ENCODE peak calls at places on chromosomes 11 and 22, in ten cellular contexts. J, Q, U, Z, C, Y, F, R, H and B are unnamed samples.

GRCh38 chr22:46596819-46597218 is 23.4 kb upstream of the GRAMD4 start:
- DNase-seq in J (no peak), F (no peak), C (no peak), Q (no peak), H (no peak), R (no peak), Y (peak; percentile 70), Z (no peak), U (no peak), B (no peak)

GRCh38 chr11:122633219-122633829 is 22.2 kb upstream of the UBASH3B start:
- DNase-seq in C (no peak), H (no peak), Q (peak; percentile 69), J (no peak), R (peak; percentile 51), U (peak; percentile 30), Y (peak; percentile 60), Z (peak; percentile 29), F (peak; percentile 38), B (peak; percentile 26)

GRCh38 chr11:84140386-84141169 is 854.4 kb upstream of the CCDC90B start:
- DNase-seq in Y (no peak), R (no peak), F (no peak), Z (no peak), U (no peak), Q (no peak), C (no peak), H (no peak), J (no peak), B (peak; percentile 78)

GRCh38 chr11:107561688-107562087 is 3.8 kb downstream of the ALKBH8 start:
- DNase-seq in Q (peak; percentile 45), U (no peak), C (no peak), H (no peak), Z (no peak), R (no peak), Y (no peak), F (no peak), J (no peak), B (no peak)

GRCh38 chr22:49687786-49688515 is 139.7 kb downstream of the BRD1 start:
- DNase-seq in J (no peak), F (no peak), U (no peak), Q (no peak), C (no peak), R (no peak), Z (no peak), Y (no peak), H (no peak), B (no peak)

GRCh38 chr11:64343740-64344133 is 3.7 kb downstream of the CCDC88B start:
- DNase-seq in R (peak; percentile 7), Z (no peak), F (peak; percentile 38), Y (no peak), Q (peak; percentile 48), H (no peak), C (no peak), U (no peak), J (no peak), B (no peak)

GRCh38 chr11:78220218-78221157 is 31.8 kb downstream of the USP35 start:
- DNase-seq in R (no peak), Z (no peak), C (no peak), H (no peak), U (no peak), Q (no peak), Y (no peak), J (no peak), F (no peak), B (no peak)

GRCh38 chr11:48384670-48385069 is 18.4 kb upstream of the OR4C5 start:
- DNase-seq in U (no peak), F (no peak), Q (peak; percentile 0), R (no peak), Z (no peak), C (no peak), Y (no peak), H (no peak), J (no peak), B (no peak)

GRCh38 chr11:83280256-83280655 is 5.9 kb downstream of the CCDC90B start:
- DNase-seq in R (no peak), H (no peak), F (no peak), Z (no peak), Q (no peak), C (no peak), Y (no peak), U (no peak), J (no peak), B (no peak)

GRCh38 chr11:78000193-78000592 is 5.7 kb upstream of the INTS4 start:
- DNase-seq in Y (peak; percentile 84), Q (peak; percentile 79), F (peak; percentile 69), U (peak; percentile 46), H (peak; percentile 87), Z (peak; percentile 25), R (peak; percentile 79), J (peak; percentile 75), C (no peak), B (peak; percentile 69)

GRCh38 chr22:38298312-38299000 is 18.8 kb downstream of the CSNK1E start:
- DNase-seq in Y (no peak), C (peak; percentile 37), U (no peak), Q (peak; percentile 100), R (peak; percentile 16), J (no peak), Z (no peak), H (no peak), F (peak; percentile 25), B (no peak)

GRCh38 chr11:11982461-11982860 is 26.0 kb downstream of the DKK3 start:
- DNase-seq in Q (no peak), Y (no peak), R (no peak), C (no peak), F (no peak), Z (no peak), H (no peak), J (no peak), U (no peak), B (no peak)